ENCODE peak calls at places on chromosomes 6 and 20, in nine cellular contexts. W is stimulated activated naive CD4-positive, alpha-beta T cell; N is brain microvascular endothelial cell; Y is midbrain; U is skeletal muscle cell; A is right lobe of liver; K is NCI-H1105; Q is activated CD8-positive, alpha-beta T cell treated with anti-CD3 and anti-CD28 coated beads, Interleukin-2, amount 10 ng/mL, durations not matched to agents 7 days and 5 days; R is psoas muscle. V is an unnamed sample.

GRCh38 chr20:35293303-35294292 is 1.4 kb upstream of the FAM83C start:
- DNase-seq in W (no peak), N (no peak), Y (no peak), U (no peak), A (no peak), K (no peak), Q (no peak), R (no peak), V (no peak)

GRCh38 chr6:11848852-11849731 is 70.5 kb upstream of the ADTRP start:
- DNase-seq in W (no peak), N (peak), Y (no peak), U (no peak), A (no peak), K (peak), Q (no peak), R (no peak), V (no peak)

GRCh38 chr6:49462071-49462470 is 982 bp downstream of the MMUT start:
- DNase-seq in W (no peak), N (no peak), Y (no peak), U (no peak), A (no peak), K (no peak), Q (no peak), R (no peak), V (no peak)

GRCh38 chr6:87706187-87706966 is 4.3 kb upstream of the AKIRIN2 start:
- DNase-seq in W (no peak), N (no peak), Y (no peak), U (no peak), A (no peak), K (no peak), Q (no peak), R (no peak), V (no peak)

GRCh38 chr20:64065973-64066341 is 3.0 kb downstream of the TCEA2 start:
- DNase-seq in W (no peak), N (peak), Y (no peak), U (no peak), A (peak), K (no peak), Q (peak), R (no peak), V (no peak)

GRCh38 chr6:151804585-151805285 is 2.7 kb upstream of the ESR1 start:
- DNase-seq in W (no peak), N (no peak), Y (no peak), U (no peak), A (no peak), K (no peak), Q (no peak), R (peak), V (no peak)

GRCh38 chr6:72238021-72238420 is 351.7 kb downstream of the RIMS1 start:
- DNase-seq in W (no peak), N (no peak), Y (no peak), U (no peak), A (no peak), K (no peak), Q (no peak), R (no peak), V (no peak)

GRCh38 chr6:56230976-56231566 is 16.3 kb downstream of the COL21A1 start:
- DNase-seq in W (no peak), N (no peak), Y (no peak), U (no peak), A (no peak), K (no peak), Q (no peak), R (no peak), V (no peak)

GRCh38 chr6:71502961-71503360 is 214.3 kb downstream of the OGFRL1 start:
- DNase-seq in W (no peak), N (no peak), Y (no peak), U (no peak), A (no peak), K (no peak), Q (no peak), R (no peak), V (no peak)

GRCh38 chr6:164133095-164133494 is 718.6 kb downstream of the QKI start:
- DNase-seq in W (no peak), N (peak), Y (no peak), U (no peak), A (no peak), K (no peak), Q (no peak), R (no peak), V (no peak)

GRCh38 chr6:45031601-45032000 is 296.5 kb upstream of the RUNX2 start:
- DNase-seq in W (no peak), N (no peak), Y (no peak), U (no peak), A (no peak), K (no peak), Q (no peak), R (no peak), V (no peak)

GRCh38 chr6:30954631-30955366 is 14.0 kb downstream of the MUCL3 start:
- DNase-seq in W (no peak), N (no peak), Y (no peak), U (no peak), A (peak), K (no peak), Q (no peak), R (no peak), V (peak)

GRCh38 chr6:55953384-55953783 is 78.0 kb upstream of the BMP5 start:
- DNase-seq in W (no peak), N (peak), Y (peak), U (peak), A (no peak), K (peak), Q (no peak), R (no peak), V (peak)

GRCh38 chr20:23304616-23305015 is 46.0 kb upstream of the NXT1 start:
- DNase-seq in W (no peak), N (no peak), Y (no peak), U (no peak), A (no peak), K (no peak), Q (no peak), R (no peak), V (no peak)

GRCh38 chr6:79755967-79756366 is 124.8 kb downstream of the SH3BGRL2 start:
- DNase-seq in W (no peak), N (no peak), Y (no peak), U (no peak), A (no peak), K (no peak), Q (no peak), R (no peak), V (no peak)